ENCODE peak calls at places on chromosomes 13 and 19, in nine cellular contexts. B is foreskin fibroblast; F is tibial artery; G is foreskin keratinocyte; I is stimulated activated naive B cell treated with anti-CD40 and anti-IgM and Interleukin-4, amounts not matched to agents 10 μg/mL and 1 μg/mL and 100 μg/mL, for 72 hours; O is osteocyte; C is brain pericyte; D is fibroblast of the aortic adventitia; E is Right ventricle myocardium superior. L is an unnamed sample.

GRCh38 chr19:39030854-39031367 is 1.4 kb downstream of the FBXO27 start:
- DNase-seq in B (no peak), F (no peak), G (peak), I (no peak), O (no peak), C (no peak), D (no peak), E (no peak), L (no peak)

GRCh38 chr13:42078113-42078769 is 29.8 kb downstream of the DGKH start:
- DNase-seq in B (no peak), F (no peak), G (no peak), I (no peak), O (no peak), C (no peak), D (no peak), E (no peak), L (peak)

GRCh38 chr13:109226631-109227030 is 559.8 kb downstream of the IRS2 start:
- DNase-seq in B (no peak), F (no peak), G (no peak), I (no peak), O (no peak), C (no peak), D (peak), E (no peak), L (no peak)

GRCh38 chr19:33395561-33396550 is 22.3 kb downstream of the CEBPG start:
- DNase-seq in B (no peak), F (peak), G (no peak), I (no peak), O (no peak), C (no peak), D (peak), E (peak), L (no peak)

GRCh38 chr19:48596237-48596636 is 10.3 kb upstream of the SPACA4 start:
- DNase-seq in B (no peak), F (no peak), G (no peak), I (no peak), O (no peak), C (no peak), D (no peak), E (no peak), L (no peak)

GRCh38 chr19:48468806-48469055 is 438 bp upstream of the CYTH2 start:
- DNase-seq in B (no peak), F (no peak), G (no peak), I (no peak), O (no peak), C (no peak), D (no peak), E (no peak), L (no peak)

GRCh38 chr19:28530406-28531035 is 682.4 kb downstream of the UQCRFS1 start:
- DNase-seq in B (no peak), F (no peak), G (no peak), I (no peak), O (no peak), C (no peak), D (no peak), E (no peak), L (no peak)

GRCh38 chr19:37941820-37942515 is 35.0 kb downstream of the SIPA1L3 start:
- DNase-seq in B (no peak), F (no peak), G (no peak), I (no peak), O (no peak), C (no peak), D (no peak), E (no peak), L (peak)

GRCh38 chr13:78881746-78882145 is 222.8 kb upstream of the OBI1 start:
- DNase-seq in B (no peak), F (no peak), G (no peak), I (no peak), O (no peak), C (no peak), D (no peak), E (no peak), L (no peak)

GRCh38 chr13:75836441-75836840 is 200.3 kb downstream of the LMO7 start:
- DNase-seq in B (no peak), F (no peak), G (no peak), I (no peak), O (no peak), C (no peak), D (no peak), E (no peak), L (no peak)

GRCh38 chr19:55156202-55157063 is 1.1 kb downstream of the TNNI3 start:
- DNase-seq in B (peak), F (no peak), G (no peak), I (no peak), O (no peak), C (no peak), D (peak), E (peak), L (no peak)

GRCh38 chr13:26255717-26256277 is 1.9 kb downstream of the CDK8 start:
- DNase-seq in B (no peak), F (no peak), G (no peak), I (no peak), O (no peak), C (no peak), D (peak), E (no peak), L (no peak)

GRCh38 chr19:43723588-43723987 is 7.7 kb downstream of the IRGC start:
- DNase-seq in B (no peak), F (no peak), G (no peak), I (no peak), O (no peak), C (no peak), D (no peak), E (no peak), L (no peak)

GRCh38 chr19:11538232-11539036 is at the start of gene CNN1:
- DNase-seq in B (peak), F (peak), G (no peak), I (no peak), O (no peak), C (no peak), D (peak), E (peak), L (no peak)

GRCh38 chr19:18520848-18521691 is 800 bp downstream of the ELL start:
- DNase-seq in B (no peak), F (no peak), G (no peak), I (peak), O (no peak), C (no peak), D (no peak), E (no peak), L (no peak)

GRCh38 chr19:3275068-3275582 is 50.7 kb downstream of the CELF5 start:
- DNase-seq in B (no peak), F (no peak), G (no peak), I (peak), O (no peak), C (no peak), D (no peak), E (no peak), L (peak)

GRCh38 chr19:56170261-56170660 is 5.5 kb upstream of the GALP start:
- DNase-seq in B (no peak), F (no peak), G (peak), I (no peak), O (no peak), C (no peak), D (no peak), E (no peak), L (no peak)

GRCh38 chr13:24691381-24691780 is 11.2 kb downstream of the ATP12A start:
- DNase-seq in B (no peak), F (no peak), G (no peak), I (no peak), O (no peak), C (no peak), D (no peak), E (no peak), L (no peak)

GRCh38 chr19:16041571-16042386 is 34.5 kb upstream of the TPM4 start:
- DNase-seq in B (peak), F (peak), G (no peak), I (peak), O (peak), C (no peak), D (peak), E (peak), L (peak)